ENCODE peak calls at places on chromosomes 2 and 18, in five cellular contexts. F is astrocyte of the spinal cord; X is CD8-positive, alpha-beta memory T cell; Z is GM23248; A is tibial artery. G is an unnamed sample.
A peak's percentile ranks its signal among the peaks of the same experiment; 100 is the strongest.

GRCh38 chr18:23958036-23958435 is 56.5 kb upstream of the TTC39C start:
- DNase-seq in F (peak; percentile 22), X (no peak), Z (peak; percentile 52), A (peak; percentile 87), G (peak; percentile 79)

GRCh38 chr2:64345998-64346397 is 108.0 kb upstream of the LGALSL start:
- DNase-seq in F (no peak), X (no peak), Z (no peak), A (no peak), G (no peak)

GRCh38 chr2:202278036-202278760 is 12.6 kb downstream of the NOP58 start:
- DNase-seq in F (peak; percentile 52), X (no peak), Z (peak; percentile 80), A (no peak), G (no peak)

GRCh38 chr2:238130111-238130695 is 8.3 kb upstream of the KLHL30 start:
- DNase-seq in F (no peak), X (no peak), Z (no peak), A (no peak), G (no peak)

GRCh38 chr2:47819834-47820233 is 36.9 kb downstream of the MSH6 start:
- DNase-seq in F (no peak), X (no peak), Z (peak; percentile 54), A (no peak), G (no peak)

GRCh38 chr2:235267251-235267650 is 226.6 kb upstream of the AGAP1 start:
- DNase-seq in F (no peak), X (no peak), Z (peak; percentile 9), A (no peak), G (peak; percentile 24)

GRCh38 chr2:127570282-127571250 is 35.1 kb downstream of the MYO7B start:
- DNase-seq in F (peak; percentile 14), X (no peak), Z (peak; percentile 60), A (peak; percentile 76), G (peak; percentile 60)

GRCh38 chr2:65137197-65137780 is 7.4 kb upstream of the RAB1A start:
- DNase-seq in F (no peak), X (no peak), Z (no peak), A (no peak), G (no peak)

GRCh38 chr2:239763433-239764097 is 261.6 kb downstream of the NDUFA10 start:
- DNase-seq in F (no peak), X (no peak), Z (peak; percentile 21), A (peak; percentile 46), G (no peak)

GRCh38 chr2:26617259-26618083 is 23.7 kb downstream of the CIB4 start:
- DNase-seq in F (no peak), X (no peak), Z (no peak), A (peak; percentile 39), G (no peak)

GRCh38 chr2:9813312-9814128 is 29.8 kb upstream of the TAF1B start:
- DNase-seq in F (peak; percentile 48), X (peak; percentile 51), Z (peak; percentile 81), A (peak; percentile 77), G (peak; percentile 63)
- H3K4me3 ChIP-seq in F (no peak overlapping the region), X (no peak overlapping the region), Z (peak overlapping the region; percentile 56), A (peak overlapping the region; percentile 3), G (no peak overlapping the region)

GRCh38 chr18:44681611-44682010 is 923 bp downstream of the SETBP1 start:
- DNase-seq in F (no peak), X (no peak), Z (no peak), A (no peak), G (no peak)
- H3K4me3 ChIP-seq in F (peak overlapping the region; percentile 57), X (no peak overlapping the region), Z (peak overlapping the region; percentile 91), A (peak overlapping the region; percentile 72), G (no peak overlapping the region)

DNA sequence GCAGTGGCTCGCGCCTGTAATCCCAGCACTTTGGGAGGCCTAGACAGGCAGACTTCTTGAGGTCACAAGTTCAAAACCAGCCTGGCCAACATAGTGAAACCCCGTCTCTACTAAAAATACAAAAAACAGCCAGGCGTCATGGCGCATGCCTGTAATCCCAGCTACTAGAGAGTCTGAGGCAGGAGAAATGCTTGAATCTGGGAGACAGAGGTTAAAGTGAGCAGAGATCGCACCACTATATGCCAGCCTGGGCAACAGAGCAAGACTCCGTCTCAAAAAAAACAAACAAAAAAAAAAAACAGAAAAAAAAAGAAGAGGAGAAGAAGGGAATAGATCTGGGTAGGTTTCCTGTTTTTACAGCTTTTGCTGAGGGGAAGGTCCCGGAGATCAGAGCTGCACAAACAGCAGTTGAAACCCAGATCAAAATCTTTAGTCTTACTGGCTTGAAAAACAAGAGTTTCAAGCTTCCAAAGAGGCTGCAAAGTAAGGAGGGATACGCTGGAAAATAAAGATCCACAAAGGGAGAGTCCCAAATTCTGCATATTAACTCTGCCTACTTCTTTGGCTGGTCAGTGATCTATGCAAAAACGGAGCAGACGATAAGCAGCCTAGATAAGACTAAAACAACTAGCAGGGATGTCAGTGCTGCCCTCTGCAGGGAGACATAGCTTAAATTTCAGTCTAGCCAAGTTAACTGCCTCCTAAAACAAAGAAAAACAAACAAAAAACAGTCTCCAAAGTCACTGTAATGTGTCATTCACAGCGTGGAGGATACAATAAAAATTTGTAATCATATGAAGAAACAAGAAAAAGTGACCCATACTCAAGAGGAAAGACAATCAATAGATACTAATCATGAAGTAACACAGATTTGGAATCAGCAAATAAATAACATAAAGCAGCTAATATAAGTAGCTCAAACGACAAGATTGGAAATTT is 74.1 kb downstream of the TLK1 start:
- DNase-seq in F (peak; percentile 66), X (peak; percentile 5), Z (peak; percentile 69), A (no peak), G (peak; percentile 27)
- H3K4me3 ChIP-seq in F (no peak overlapping the region), X (peak overlapping the region; percentile 40), Z (no peak overlapping the region), A (no peak overlapping the region), G (no peak overlapping the region)

DNA sequence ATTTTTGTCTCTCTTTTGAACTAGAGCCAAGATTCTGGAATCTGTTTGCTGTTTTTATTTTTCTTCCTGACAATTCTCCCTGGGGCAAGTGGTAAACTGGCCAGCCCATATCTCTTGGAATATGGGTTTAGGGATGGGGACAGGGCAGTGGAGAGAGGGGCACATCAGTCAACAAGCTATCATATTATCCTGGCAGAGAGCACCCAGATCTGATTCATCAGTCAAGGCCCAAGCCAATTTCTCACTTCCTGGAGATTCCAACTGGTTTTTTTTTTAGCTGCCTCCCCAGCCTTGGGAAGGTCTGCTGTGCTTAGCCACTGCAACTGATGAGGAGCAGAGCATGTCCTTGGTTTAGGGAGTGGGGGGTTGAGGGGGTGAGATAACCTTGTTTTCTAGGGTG is 52.3 kb downstream of the ARHGAP28 start:
- DNase-seq in F (peak; percentile 49), X (no peak), Z (peak; percentile 55), A (no peak), G (peak; percentile 59)
- H3K4me3 ChIP-seq in F (no peak overlapping the region), X (no peak overlapping the region), Z (no peak overlapping the region), A (no peak overlapping the region), G (no peak overlapping the region)

GRCh38 chr2:99722726-99723125 is 232.9 kb upstream of the REV1 start:
- DNase-seq in F (peak; percentile 33), X (no peak), Z (no peak), A (no peak), G (no peak)
- H3K4me3 ChIP-seq in F (no peak overlapping the region), X (no peak overlapping the region), Z (no peak overlapping the region), A (no peak overlapping the region), G (no peak overlapping the region)

GRCh38 chr18:46071615-46071893 is 506 bp downstream of the PSTPIP2 start:
- DNase-seq in F (no peak), X (no peak), Z (no peak), A (no peak), G (no peak)
- H3K4me3 ChIP-seq in F (peak overlapping the region; percentile 57), X (peak overlapping the region; percentile 60), Z (peak overlapping the region; percentile 85), A (peak overlapping the region; percentile 84), G (peak overlapping the region; percentile 57)

DNA sequence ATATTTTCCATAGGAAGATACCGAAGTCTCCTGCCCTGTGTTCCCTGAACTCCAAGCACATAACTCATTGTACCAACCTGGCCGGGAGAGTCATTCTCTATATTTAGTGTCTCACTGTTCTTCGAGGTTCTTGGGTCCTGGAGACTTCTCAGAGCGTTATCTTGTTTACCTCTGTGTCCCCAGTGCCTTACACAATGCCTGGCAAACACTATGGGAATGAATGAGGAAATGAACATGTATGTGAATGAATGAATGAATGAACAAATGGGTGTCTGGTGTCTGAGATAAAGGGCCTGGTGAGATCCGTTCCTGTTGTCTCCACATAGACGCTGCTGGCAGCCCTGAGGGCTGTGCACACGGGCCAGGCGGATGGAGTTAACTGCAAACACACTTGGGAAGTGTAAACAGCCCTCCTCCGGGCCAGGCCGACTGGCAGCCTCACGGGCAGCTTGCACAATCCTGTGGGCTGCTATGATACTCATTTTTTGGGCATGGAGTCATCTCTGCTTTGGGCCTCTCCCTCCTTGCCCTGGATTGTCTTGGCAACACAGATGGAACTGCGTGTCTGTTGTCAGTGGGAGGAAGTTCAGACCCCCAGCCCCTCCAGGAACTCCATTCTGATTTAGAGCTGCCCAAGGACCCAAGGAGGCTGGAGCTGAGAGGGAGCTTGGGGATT is 124.2 kb downstream of the INHBB start:
- DNase-seq in F (peak; percentile 81), X (no peak), Z (peak; percentile 99), A (peak; percentile 96), G (peak; percentile 96)
- H3K4me3 ChIP-seq in F (no peak overlapping the region), X (no peak overlapping the region), Z (no peak overlapping the region), A (no peak overlapping the region), G (no peak overlapping the region)

G was measured in MG63.